ENCODE peak calls at places on chromosomes 11 and 22, in five cellular contexts. M is neuronal stem cell, B is IMR-90, E is mesendoderm, H is H1. O is an unnamed sample. For H3K27me3 and H3K4me1, the result is how much of the 10 kb centered on the place peaks cover.

GRCh38 chr11:76653674-76654309 is 16.8 kb downstream of the LRRC32 start:
- DNase-seq in M (no peak), B (peak), E (no peak), H (no peak), O (peak)

GRCh38 chr11:68082478-68082877 is 38.7 kb downstream of the CHKA start:
- DNase-seq in M (no peak), B (no peak), E (no peak), H (no peak), O (no peak)

GRCh38 chr11:35605691-35606090 is 12.6 kb upstream of the FJX1 start:
- DNase-seq in M (no peak), B (peak), E (no peak), H (no peak), O (no peak)

GRCh38 chr11:20353829-20354434 is 9.6 kb upstream of the HTATIP2 start:
- DNase-seq in M (no peak), B (peak), E (peak), H (peak), O (peak)

GRCh38 chr11:115528217-115528616 is 24.0 kb upstream of the CADM1 start:
- DNase-seq in M (no peak), B (no peak), E (peak), H (no peak), O (peak)

GRCh38 chr22:29820941-29821789 is 16.9 kb downstream of the ASCC2 start:
- DNase-seq in M (no peak), B (peak), E (no peak), H (no peak), O (peak)

GRCh38 chr11:34406413-34406812 is 32.3 kb upstream of the CAT start:
- DNase-seq in M (no peak), B (no peak), E (no peak), H (no peak), O (no peak)

GRCh38 chr11:130477646-130478203 is 29.3 kb downstream of the ADAMTS15 start:
- DNase-seq in M (no peak), B (peak), E (no peak), H (no peak), O (peak)

GRCh38 chr11:66539526-66539925 is 6.3 kb downstream of the ZDHHC24 start:
- DNase-seq in M (no peak), B (no peak), E (no peak), H (no peak), O (no peak)

GRCh38 chr11:17014321-17014773 is at the start of gene PLEKHA7:
- DNase-seq in M (peak), B (no peak), E (no peak), H (no peak), O (no peak)

GRCh38 chr22:20583471-20583922 is 76.1 kb downstream of the MED15 start:
- DNase-seq in M (no peak), B (no peak), E (peak), H (peak), O (no peak)

GRCh38 chr11:110092577-110093406 is at the start of gene ZC3H12C:
- DNase-seq in M (peak), B (peak), E (peak), H (peak), O (peak)

GRCh38 chr11:17838102-17838501 is 103.5 kb downstream of the KCNC1 start:
- DNase-seq in M (no peak), B (no peak), E (no peak), H (no peak), O (no peak)

GRCh38 chr22:23203452-23204124 is 23.3 kb downstream of the BCR start:
- DNase-seq in M (no peak), B (no peak), E (no peak), H (no peak), O (no peak)

GRCh38 chr11:117143390-117143789 is 697 bp upstream of the PAFAH1B2 start:
- DNase-seq in M (peak), B (peak), E (peak), H (no peak), O (peak)

GRCh38 chr11:17707833-17708232 is 11.5 kb upstream of the MYOD1 start:
- DNase-seq in M (no peak), B (no peak), E (no peak), H (no peak), O (no peak)

GRCh38 chr11:45405916-45406670 is 120.0 kb upstream of the SYT13 start:
- DNase-seq in M (no peak), B (peak), E (no peak), H (no peak), O (peak)

GRCh38 chr22:43297246-43298061 is 45.7 kb downstream of the SCUBE1 start:
- DNase-seq in M (no peak), B (no peak), E (no peak), H (no peak), O (no peak)

GRCh38 chr11:11973361-11973800 is 35.0 kb downstream of the DKK3 start:
- DNase-seq in M (no peak), B (peak), E (no peak), H (peak), O (peak)

GRCh38 chr11:106748059-106748458 is 270.2 kb downstream of the GUCY1A2 start:
- DNase-seq in M (no peak), B (no peak), E (no peak), H (no peak), O (no peak)
- H3K27me3 ChIP-seq in M (under half), B (under half), E (under half), H (under half), O (under half)

GRCh38 chr11:59668188-59668949 is 468 bp downstream of the PATL1 start:
- DNase-seq in M (peak), B (peak), E (peak), H (peak), O (peak)
- H2BK5ac ChIP-seq in M (no peak), B (peak), E (no peak), H (peak), O (no peak)

DNA sequence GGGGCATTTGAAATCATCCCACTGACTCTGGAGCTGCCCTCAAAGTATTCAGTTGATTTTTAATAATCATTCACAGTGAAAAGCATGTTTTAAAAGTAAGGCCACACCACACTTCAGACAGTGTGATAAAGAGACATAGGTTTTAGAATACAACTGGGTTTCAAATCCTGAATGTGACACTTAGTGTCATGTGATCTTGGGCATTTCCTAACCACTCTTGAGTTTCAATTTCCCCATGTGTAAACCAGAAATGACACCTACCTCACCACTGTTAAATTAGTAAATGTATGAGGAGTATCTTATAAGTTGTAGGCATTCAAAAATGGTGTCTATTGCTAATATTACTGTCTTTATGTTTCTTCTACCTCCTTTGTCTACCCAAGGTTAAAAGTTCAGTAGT is 5.4 kb downstream of the TMEM123 start:
- DNase-seq in M (no peak), B (no peak), E (no peak), H (no peak), O (no peak)
- H3K4me1 ChIP-seq in M (under half), B (under half), E (under half), H (under half), O (under half)

GRCh38 chr11:69796063-69796462 is 20.9 kb upstream of the FGF4 start:
- DNase-seq in M (no peak), B (no peak), E (no peak), H (no peak), O (no peak)
- H3K27me3 ChIP-seq in M (under half), B (under half), E (under half), H (under half), O (under half)

DNA sequence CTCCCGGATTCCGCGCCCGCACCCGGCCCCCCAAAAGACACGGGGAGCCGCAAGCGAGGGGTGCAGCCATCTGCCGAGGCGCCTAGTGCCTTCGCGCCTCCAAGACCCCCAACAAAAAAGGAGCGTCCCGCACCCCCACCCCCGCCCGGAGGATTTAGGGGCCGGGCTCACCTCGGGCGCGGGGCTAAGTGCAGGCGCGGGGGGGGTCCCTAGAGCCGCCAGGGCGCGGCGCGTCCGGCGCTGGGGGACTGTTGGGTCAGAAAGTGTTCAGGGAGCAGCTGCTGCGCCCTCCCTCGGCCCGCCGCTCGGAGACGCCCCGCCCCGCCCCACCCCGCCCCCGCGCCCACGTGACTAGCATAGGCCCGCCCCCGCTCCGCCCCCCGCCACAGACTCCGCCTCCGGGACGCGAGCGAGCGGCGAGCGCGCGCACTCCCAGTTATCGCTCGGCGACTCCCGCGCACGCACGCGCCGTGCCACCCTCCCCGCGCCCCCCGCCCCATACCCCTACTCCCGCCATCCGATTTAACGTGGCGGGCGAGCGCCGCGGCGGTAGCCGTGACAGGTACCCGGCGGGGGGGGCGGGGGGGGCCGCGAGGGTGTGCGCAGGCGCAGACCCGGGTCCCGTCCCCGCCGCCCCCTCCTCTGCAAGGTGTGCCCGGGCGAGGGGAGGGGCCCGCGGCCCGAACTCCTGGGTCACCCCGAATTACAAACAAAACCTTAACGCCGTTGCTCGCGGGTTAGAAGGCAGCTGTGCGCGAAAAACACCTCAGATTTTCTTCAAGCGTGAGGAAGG is 56.2 kb downstream of the KCNJ4 start:
- DNase-seq in M (peak), B (peak), E (peak), H (peak), O (peak)
- H2BK5ac ChIP-seq in M (peak), B (peak), E (no peak), H (no peak), O (peak)